ENCODE peak calls at places on chromosome 22, in six cellular contexts. A is body of pancreas, I is heart right ventricle, D is lung, K is ovary, R is esophagus squamous epithelium. Q is an unnamed sample.
A peak's percentile ranks its signal among the peaks of the same experiment; 100 is the strongest.

GRCh38 chr22:17410576-17410975 is 41.3 kb downstream of the CECR2 start:
- DNase-seq in A (no peak), I (no peak), D (no peak), K (no peak), R (no peak), Q (no peak)

GRCh38 chr22:31394326-31394725 is 5.1 kb upstream of the DRG1 start:
- DNase-seq in A (no peak), I (no peak), D (no peak), K (no peak), R (no peak), Q (no peak)

GRCh38 chr22:27647540-27647939 is 154.0 kb downstream of the MN1 start:
- DNase-seq in A (no peak), I (no peak), D (no peak), K (no peak), R (no peak), Q (no peak)

GRCh38 chr22:31344369-31345330 is 1.5 kb downstream of the PATZ1 start:
- DNase-seq in A (peak; percentile 67), I (peak; percentile 19), D (peak; percentile 39), K (peak; percentile 58), R (no peak), Q (peak; percentile 44)

GRCh38 chr22:22111267-22111751 is 128.7 kb upstream of the TOP3B start:
- DNase-seq in A (no peak), I (no peak), D (no peak), K (no peak), R (no peak), Q (no peak)

GRCh38 chr22:16717699-16718558 is 107.3 kb downstream of the XKR3 start:
- DNase-seq in A (no peak), I (no peak), D (no peak), K (no peak), R (no peak), Q (no peak)

GRCh38 chr22:38075105-38075825 is 8.7 kb downstream of the SLC16A8 start:
- DNase-seq in A (no peak), I (no peak), D (no peak), K (no peak), R (no peak), Q (no peak)

GRCh38 chr22:38401336-38402084 is 53.5 kb downstream of the KCNJ4 start:
- DNase-seq in A (no peak), I (no peak), D (no peak), K (no peak), R (no peak), Q (no peak)

GRCh38 chr22:17851754-17852153 is 77.5 kb upstream of the BID start:
- DNase-seq in A (no peak), I (peak; percentile 81), D (no peak), K (no peak), R (no peak), Q (no peak)

GRCh38 chr22:22547692-22548348 is 11.2 kb downstream of the PRAME start:
- DNase-seq in A (no peak), I (no peak), D (no peak), K (no peak), R (no peak), Q (no peak)

GRCh38 chr22:25702046-25702445 is 39.9 kb upstream of the MYO18B start:
- DNase-seq in A (no peak), I (no peak), D (no peak), K (no peak), R (no peak), Q (no peak)

GRCh38 chr22:29815580-29815979 is 22.5 kb downstream of the ASCC2 start:
- DNase-seq in A (no peak), I (no peak), D (no peak), K (no peak), R (no peak), Q (no peak)

GRCh38 chr22:31343235-31344191 is 2.6 kb downstream of the PATZ1 start:
- DNase-seq in A (peak; percentile 95), I (peak; percentile 41), D (peak; percentile 87), K (peak; percentile 61), R (no peak), Q (no peak)

GRCh38 chr22:27372969-27373670 is 428.4 kb downstream of the MN1 start:
- DNase-seq in A (peak; percentile 95), I (no peak), D (peak; percentile 34), K (no peak), R (no peak), Q (no peak)

GRCh38 chr22:49850959-49851815 is 2.5 kb upstream of the ZBED4 start:
- DNase-seq in A (no peak), I (no peak), D (no peak), K (no peak), R (no peak), Q (no peak)

GRCh38 chr22:49848690-49849160 is 4.9 kb upstream of the ZBED4 start:
- DNase-seq in A (no peak), I (no peak), D (no peak), K (no peak), R (no peak), Q (no peak)

GRCh38 chr22:49847751-49848689 is 5.6 kb upstream of the ZBED4 start:
- DNase-seq in A (peak; percentile 41), I (no peak), D (no peak), K (no peak), R (no peak), Q (no peak)

GRCh38 chr22:49850021-49850911 is 3.4 kb upstream of the ZBED4 start:
- DNase-seq in A (no peak), I (no peak), D (no peak), K (no peak), R (no peak), Q (no peak)

DNA sequence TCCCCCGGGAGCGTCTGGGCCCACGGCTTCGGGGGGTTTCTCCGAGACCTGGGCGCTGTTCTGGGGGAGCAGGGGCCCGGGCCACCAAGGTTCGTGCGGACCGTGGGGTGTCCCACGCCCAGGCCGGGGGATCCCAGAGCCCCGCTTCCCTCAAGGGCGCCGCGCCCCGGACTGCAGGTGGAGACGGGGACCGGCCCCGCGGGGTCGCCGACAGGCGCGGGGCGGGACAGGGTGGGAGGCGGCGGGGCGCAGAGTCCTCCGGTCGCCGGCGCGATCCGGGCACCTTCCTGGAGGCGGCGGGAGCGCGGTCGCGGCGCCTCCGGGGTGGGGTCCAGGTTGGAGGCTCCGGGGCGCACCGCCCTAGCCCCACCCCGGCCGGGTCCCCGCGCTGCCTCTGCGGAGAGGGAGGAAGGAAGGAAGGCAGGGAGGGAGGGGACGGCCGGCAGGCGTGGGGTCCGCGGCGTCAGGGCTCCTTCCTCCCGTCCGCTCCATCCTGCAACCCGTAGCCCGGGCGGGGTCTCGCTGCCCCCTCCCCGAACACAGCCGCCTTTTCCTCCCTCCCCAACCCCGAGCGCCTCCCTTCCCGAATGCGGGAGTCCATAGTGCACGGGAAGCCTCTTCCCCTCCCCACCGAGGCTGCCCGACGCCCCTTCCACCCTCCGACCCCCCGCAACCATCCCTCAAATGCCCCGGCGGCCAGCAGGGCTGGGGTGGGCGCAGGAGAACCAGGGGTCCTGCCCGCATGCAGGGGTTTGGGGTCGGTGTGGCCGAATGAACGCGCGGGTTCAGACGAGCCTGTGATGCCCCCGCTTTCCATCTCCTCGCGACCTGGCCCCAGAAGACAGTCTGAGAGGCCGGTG is 4.3 kb upstream of the ZBED4 start:
- DNase-seq in A (no peak), I (no peak), D (no peak), K (no peak), R (no peak), Q (no peak)
- H3K4me3 ChIP-seq in A (no peak overlapping the region), I (peak overlapping the region; percentile 49), D (peak overlapping the region; percentile 24), K (peak overlapping the region; percentile 16), R (peak overlapping the region; percentile 40), Q (no peak overlapping the region)

GRCh38 chr22:44063462-44064371 is 39.6 kb downstream of the PARVB start:
- DNase-seq in A (no peak), I (no peak), D (no peak), K (no peak), R (no peak), Q (no peak)
- H3K4me3 ChIP-seq in A (no peak overlapping the region), I (no peak overlapping the region), D (no peak overlapping the region), K (no peak overlapping the region), R (no peak overlapping the region), Q (no peak overlapping the region)

GRCh38 chr22:45262195-45262930 is 21.7 kb upstream of the KIAA0930 start:
- DNase-seq in A (no peak), I (no peak), D (no peak), K (no peak), R (no peak), Q (no peak)

GRCh38 chr22:45259754-45260394 is 19.2 kb upstream of the KIAA0930 start:
- DNase-seq in A (no peak), I (no peak), D (no peak), K (no peak), R (no peak), Q (no peak)

GRCh38 chr22:45263790-45264269 is 20.9 kb upstream of the UPK3A start:
- DNase-seq in A (peak; percentile 87), I (peak; percentile 75), D (peak; percentile 68), K (peak; percentile 75), R (no peak), Q (no peak)

GRCh38 chr22:45262931-45263789 is 21.6 kb upstream of the UPK3A start:
- DNase-seq in A (no peak), I (no peak), D (peak; percentile 45), K (no peak), R (no peak), Q (no peak)

DNA sequence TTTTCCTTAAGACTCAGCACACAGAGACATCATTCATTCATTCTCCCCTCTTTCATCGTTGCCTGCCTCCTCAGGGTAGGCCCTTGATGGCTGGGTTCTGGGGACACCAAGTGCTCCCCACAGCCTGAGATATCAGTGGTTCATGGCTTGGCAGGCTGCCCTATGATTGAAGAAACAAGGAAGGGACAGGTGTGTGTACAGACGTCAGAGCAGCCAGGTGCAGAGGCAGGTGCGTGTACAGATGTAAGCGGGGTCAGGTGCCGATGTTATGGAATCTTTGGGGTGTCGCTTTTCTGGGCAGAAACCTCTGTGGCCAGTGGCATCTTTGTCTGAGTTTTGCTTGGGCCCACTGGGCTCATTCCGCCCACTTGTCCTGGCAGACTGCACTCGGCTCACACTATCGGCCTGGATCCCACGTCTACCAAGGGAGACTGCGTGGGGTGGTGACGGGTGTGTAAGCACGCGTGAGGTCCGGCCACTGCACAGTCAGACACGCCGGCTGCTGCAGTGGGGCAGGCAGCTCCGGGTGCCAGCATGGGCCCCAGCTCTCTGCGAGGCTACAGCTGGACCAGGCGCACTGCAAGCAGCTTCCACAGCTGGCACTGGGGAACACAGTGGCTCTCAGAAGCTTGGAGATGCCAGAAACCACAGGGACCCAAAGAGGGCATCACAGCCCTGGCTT is 20.9 kb upstream of the KIAA0930 start:
- DNase-seq in A (no peak), I (no peak), D (no peak), K (no peak), R (no peak), Q (no peak)
- H3K4me3 ChIP-seq in A (no peak overlapping the region), I (no peak overlapping the region), D (no peak overlapping the region), K (no peak overlapping the region), R (no peak overlapping the region), Q (no peak overlapping the region)

DNA sequence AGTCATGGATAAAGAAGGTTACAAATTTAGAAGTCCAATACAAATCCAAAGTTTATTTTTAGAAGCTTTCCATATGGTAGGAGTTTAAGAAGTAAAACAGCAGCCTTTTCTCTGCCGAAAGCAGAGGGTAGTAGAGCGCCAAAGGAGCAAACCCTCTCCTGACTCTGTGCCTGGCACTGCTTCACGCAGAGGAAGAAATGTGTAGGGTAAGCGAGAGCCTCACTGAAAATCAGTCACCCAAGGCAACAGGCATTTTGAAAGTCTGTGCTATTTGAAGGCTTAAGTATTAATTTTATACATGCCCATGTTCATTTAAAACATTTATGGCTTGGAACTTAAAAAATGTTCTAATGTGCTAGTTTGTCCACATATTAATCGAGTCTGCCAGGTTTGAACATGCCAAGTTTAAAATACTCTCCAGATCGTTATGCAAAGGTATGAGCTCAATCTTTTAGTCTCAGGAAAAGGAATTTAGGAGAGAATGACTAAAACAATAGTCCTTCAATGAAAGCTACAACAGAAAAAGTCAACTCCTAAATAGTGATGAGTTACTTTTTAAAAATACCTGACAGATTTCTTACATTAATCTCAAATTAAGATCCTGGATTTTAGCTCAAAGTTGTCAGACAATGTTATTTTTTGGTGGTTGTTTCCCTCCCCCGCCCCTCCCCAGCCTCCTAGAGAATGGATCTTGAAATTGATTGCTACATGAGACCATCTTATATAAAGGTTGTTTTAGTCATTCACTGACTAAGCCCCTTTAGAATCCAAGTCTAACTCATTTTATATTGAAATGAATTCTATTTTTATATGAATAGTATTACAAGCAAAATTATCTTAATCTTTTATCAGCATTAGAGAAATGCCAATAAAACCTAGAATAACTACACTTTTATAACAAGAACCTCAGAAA is 38.7 kb downstream of the MRTFA start:
- DNase-seq in A (peak; percentile 19), I (no peak), D (no peak), K (no peak), R (no peak), Q (no peak)
- H3K4me3 ChIP-seq in A (no peak overlapping the region), I (no peak overlapping the region), D (no peak overlapping the region), K (no peak overlapping the region), R (no peak overlapping the region), Q (no peak overlapping the region)

Q was measured in Jurkat, Clone E6-1.